ENCODE peak calls at places on chromosomes 7 and 10, in four cellular contexts. One of them, this sample, is unnamed.

GRCh38 chr10:79418886-79419595 is 26.4 kb downstream of the ZCCHC24 start:
- DNase-seq in HCT116: no peak
- DNase-seq in K562: no peak
- DNase-seq in HepG2: no peak
- DNase-seq in this sample: no peak

GRCh38 chr7:12030116-12030515 is 181.0 kb upstream of the TMEM106B start:
- DNase-seq in HepG2: no peak
- DNase-seq in K562: no peak
- DNase-seq in HCT116: no peak
- DNase-seq in this sample: no peak

GRCh38 chr7:44061645-44062179 is 3.7 kb downstream of the PGAM2 start:
- DNase-seq in HepG2: no peak
- DNase-seq in HCT116: no peak
- DNase-seq in K562: no peak
- DNase-seq in this sample: no peak

GRCh38 chr7:46131916-46132795 is 211.1 kb upstream of the IGFBP3 start:
- DNase-seq in HepG2: peak
- DNase-seq in K562: no peak
- DNase-seq in HCT116: no peak
- DNase-seq in this sample: no peak

GRCh38 chr7:1505731-1506550 is 1.8 kb upstream of the INTS1 start:
- DNase-seq in HCT116: no peak
- DNase-seq in HepG2: no peak
- DNase-seq in K562: no peak
- DNase-seq in this sample: no peak

GRCh38 chr7:36406156-36406555 is 16.5 kb downstream of the ANLN start:
- DNase-seq in HepG2: no peak
- DNase-seq in K562: no peak
- DNase-seq in HCT116: no peak
- DNase-seq in this sample: no peak

GRCh38 chr7:115293628-115294236 is 371.8 kb downstream of the MDFIC start:
- DNase-seq in HCT116: no peak
- DNase-seq in K562: no peak
- DNase-seq in HepG2: no peak
- DNase-seq in this sample: no peak

GRCh38 chr7:40346554-40346953 is 211.7 kb downstream of the SUGCT start:
- DNase-seq in K562: no peak
- DNase-seq in HCT116: no peak
- DNase-seq in HepG2: no peak
- DNase-seq in this sample: no peak

GRCh38 chr7:1058821-1059199 is 14.5 kb downstream of the GPR146 start:
- DNase-seq in HepG2: no peak
- DNase-seq in K562: no peak
- DNase-seq in HCT116: no peak
- DNase-seq in this sample: no peak

GRCh38 chr7:91031757-91032156 is 232.5 kb upstream of the FZD1 start:
- DNase-seq in K562: no peak
- DNase-seq in HCT116: no peak
- DNase-seq in HepG2: no peak
- DNase-seq in this sample: no peak

GRCh38 chr10:114051714-114052113 is 8.0 kb downstream of the ADRB1 start:
- DNase-seq in HCT116: no peak
- DNase-seq in K562: no peak
- DNase-seq in HepG2: no peak
- DNase-seq in this sample: no peak

GRCh38 chr7:16702433-16702832 is 51.1 kb upstream of the TSPAN13 start:
- DNase-seq in HCT116: no peak
- DNase-seq in K562: no peak
- DNase-seq in HepG2: peak
- DNase-seq in this sample: no peak

GRCh38 chr7:159091480-159092475 is 52.9 kb downstream of the VIPR2 start:
- DNase-seq in HepG2: no peak
- DNase-seq in HCT116: no peak
- DNase-seq in K562: no peak
- DNase-seq in this sample: no peak

GRCh38 chr10:128660726-128661125 is 534.5 kb upstream of the MKI67 start:
- DNase-seq in HCT116: peak
- DNase-seq in K562: no peak
- DNase-seq in HepG2: no peak
- DNase-seq in this sample: no peak

GRCh38 chr7:24725554-24726260 is 31.6 kb downstream of the GSDME start:
- DNase-seq in HepG2: no peak
- DNase-seq in K562: no peak
- DNase-seq in HCT116: no peak
- DNase-seq in this sample: no peak

GRCh38 chr7:140021603-140022002 is 41.1 kb downstream of the PARP12 start:
- DNase-seq in HCT116: no peak
- DNase-seq in K562: no peak
- DNase-seq in HepG2: no peak
- DNase-seq in this sample: no peak

GRCh38 chr10:83476211-83476610 is 663.1 kb upstream of the GHITM start:
- DNase-seq in K562: no peak
- DNase-seq in HCT116: no peak
- DNase-seq in HepG2: no peak
- DNase-seq in this sample: no peak

GRCh38 chr7:138974675-138975237 is 6.4 kb downstream of the KIAA1549 start:
- DNase-seq in K562: no peak
- DNase-seq in HepG2: no peak
- DNase-seq in HCT116: no peak
- DNase-seq in this sample: no peak

GRCh38 chr7:129952164-129952652 is 552 bp downstream of the UBE2H start:
- DNase-seq in K562: no peak
- DNase-seq in HCT116: no peak
- DNase-seq in HepG2: no peak
- DNase-seq in this sample: no peak

GRCh38 chr7:129950191-129950940 is 2.4 kb downstream of the UBE2H start:
- DNase-seq in K562: peak
- DNase-seq in HepG2: no peak
- DNase-seq in HCT116: no peak
- DNase-seq in this sample: no peak

GRCh38 chr7:129955993-129956543 is 3.3 kb upstream of the UBE2H start:
- DNase-seq in HepG2: no peak
- DNase-seq in HCT116: no peak
- DNase-seq in K562: no peak
- DNase-seq in this sample: no peak

GRCh38 chr7:129951076-129952011 is 1.4 kb downstream of the UBE2H start:
- DNase-seq in K562: peak
- DNase-seq in HepG2: no peak
- DNase-seq in HCT116: no peak
- DNase-seq in this sample: no peak

DNA sequence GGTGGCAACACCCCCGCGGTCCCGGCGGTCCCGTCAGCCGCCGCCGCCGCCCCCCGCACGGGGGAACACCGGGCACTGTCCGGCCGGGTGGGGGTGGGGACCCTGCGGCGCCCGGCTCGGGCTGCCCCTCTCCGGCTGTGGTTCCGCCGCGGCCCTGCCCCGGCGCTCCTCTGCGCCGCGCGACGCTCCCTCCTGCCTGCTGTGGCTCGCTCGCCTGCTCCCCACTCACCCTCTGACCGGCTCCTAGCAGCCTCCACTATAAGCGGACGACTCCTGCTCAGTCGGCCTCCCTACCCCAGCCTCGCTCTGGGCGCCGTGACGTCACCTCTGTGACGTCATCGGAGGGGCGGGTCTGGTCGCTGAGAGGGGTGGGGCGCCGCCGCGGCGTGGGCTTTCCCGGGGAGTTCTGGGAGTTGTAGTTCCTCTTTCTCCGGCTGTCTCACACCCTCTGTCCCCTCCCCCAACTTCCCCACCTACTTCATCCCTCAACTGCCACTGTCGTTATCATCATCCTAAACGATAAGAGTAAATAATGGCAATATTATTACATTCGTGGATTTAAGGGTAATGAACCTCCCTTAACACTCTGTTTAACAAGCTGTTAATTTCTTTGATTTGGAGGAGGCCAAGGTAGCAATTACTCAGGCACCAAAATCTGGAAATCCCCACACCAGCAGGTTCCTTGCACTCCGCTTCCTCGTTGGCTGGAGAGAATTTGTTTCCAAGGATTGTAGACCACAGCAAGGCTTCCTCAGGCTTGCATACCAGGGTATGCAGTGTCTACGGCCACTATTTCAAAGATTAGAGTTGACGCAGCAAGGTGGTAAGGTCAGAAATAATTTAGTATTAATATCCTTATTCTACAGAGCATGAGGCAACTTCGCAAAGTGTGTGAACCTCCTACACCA is at the start of gene UBE2H:
- DNase-seq in HCT116: peak
- DNase-seq in K562: peak
- DNase-seq in HepG2: peak
- DNase-seq in this sample: peak
- TF ChIP-seq REST in HCT116: no peak
- TF ChIP-seq REST in K562: peak
- TF ChIP-seq REST in HepG2: no peak
- TF ChIP-seq REST in this sample: no peak

GRCh38 chr7:22601812-22602568 is 102.0 kb upstream of the STEAP1B start:
- DNase-seq in K562: no peak
- DNase-seq in HCT116: no peak
- DNase-seq in HepG2: no peak
- DNase-seq in this sample: no peak
- TF ChIP-seq TCF7L2 in K562: no peak
- TF ChIP-seq TCF7L2 in HCT116: no peak
- TF ChIP-seq TCF7L2 in HepG2: no peak
- TF ChIP-seq TCF7L2 in this sample: no peak

GRCh38 chr10:117444497-117445040 is 69.3 kb upstream of the PDZD8 start:
- DNase-seq in HepG2: no peak
- DNase-seq in K562: no peak
- DNase-seq in HCT116: no peak
- DNase-seq in this sample: no peak

GRCh38 chr10:117442521-117442920 is 67.3 kb upstream of the PDZD8 start:
- DNase-seq in HepG2: no peak
- DNase-seq in K562: no peak
- DNase-seq in HCT116: no peak
- DNase-seq in this sample: no peak

GRCh38 chr10:117441812-117442443 is 66.7 kb upstream of the PDZD8 start:
- DNase-seq in K562: no peak
- DNase-seq in HCT116: no peak
- DNase-seq in HepG2: no peak
- DNase-seq in this sample: no peak

GRCh38 chr10:117443677-117444022 is 68.4 kb upstream of the PDZD8 start:
- DNase-seq in HCT116: no peak
- DNase-seq in K562: no peak
- DNase-seq in HepG2: no peak
- DNase-seq in this sample: no peak

DNA sequence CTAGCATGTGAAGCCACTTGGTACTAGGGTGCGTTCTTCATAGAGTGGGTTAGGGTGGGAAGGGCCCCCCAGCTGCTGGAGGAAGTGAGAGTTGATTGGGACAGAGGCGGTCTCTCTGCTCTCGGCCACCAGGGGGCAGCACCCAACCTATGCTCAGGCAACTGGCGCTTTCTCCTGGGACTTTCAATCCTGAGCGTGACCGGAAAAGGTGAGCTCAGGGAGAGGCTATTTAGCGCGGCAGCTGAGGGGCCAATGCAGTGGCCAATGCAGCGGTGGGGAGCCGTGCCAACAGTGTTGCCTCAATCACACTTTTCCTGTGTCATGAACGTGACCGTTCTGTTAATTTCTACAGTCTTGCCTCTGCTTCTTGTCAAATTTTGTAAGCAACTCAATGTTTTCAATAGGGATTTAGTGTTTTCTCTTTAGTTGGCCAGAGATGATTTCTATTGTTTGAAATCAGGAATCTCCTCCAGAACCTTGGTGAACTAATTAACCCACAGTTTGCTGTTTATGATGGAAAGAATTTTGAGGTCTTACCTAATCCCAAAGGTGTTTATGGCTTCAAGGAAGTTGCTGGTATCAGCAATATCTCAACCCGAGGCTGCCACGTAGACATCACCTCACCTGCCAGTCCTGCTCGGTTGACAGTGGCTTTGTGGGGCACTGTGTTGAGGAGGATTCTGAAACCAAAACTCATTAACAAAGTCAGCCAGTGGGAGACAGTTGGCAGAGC is 67.9 kb upstream of the PDZD8 start:
- DNase-seq in HCT116: peak
- DNase-seq in K562: peak
- DNase-seq in HepG2: peak
- DNase-seq in this sample: no peak
- H3K4me3 ChIP-seq in HCT116: no peak
- H3K4me3 ChIP-seq in K562: no peak
- H3K4me3 ChIP-seq in HepG2: no peak
- H3K4me3 ChIP-seq in this sample: no peak

GRCh38 chr10:75111367-75111905 is at the start of gene SAMD8:
- DNase-seq in HepG2: peak
- DNase-seq in HCT116: peak
- DNase-seq in K562: peak
- DNase-seq in this sample: peak
- TF ChIP-seq REST in HepG2: no peak
- TF ChIP-seq REST in HCT116: no peak
- TF ChIP-seq REST in K562: no peak
- TF ChIP-seq REST in this sample: no peak

DNA sequence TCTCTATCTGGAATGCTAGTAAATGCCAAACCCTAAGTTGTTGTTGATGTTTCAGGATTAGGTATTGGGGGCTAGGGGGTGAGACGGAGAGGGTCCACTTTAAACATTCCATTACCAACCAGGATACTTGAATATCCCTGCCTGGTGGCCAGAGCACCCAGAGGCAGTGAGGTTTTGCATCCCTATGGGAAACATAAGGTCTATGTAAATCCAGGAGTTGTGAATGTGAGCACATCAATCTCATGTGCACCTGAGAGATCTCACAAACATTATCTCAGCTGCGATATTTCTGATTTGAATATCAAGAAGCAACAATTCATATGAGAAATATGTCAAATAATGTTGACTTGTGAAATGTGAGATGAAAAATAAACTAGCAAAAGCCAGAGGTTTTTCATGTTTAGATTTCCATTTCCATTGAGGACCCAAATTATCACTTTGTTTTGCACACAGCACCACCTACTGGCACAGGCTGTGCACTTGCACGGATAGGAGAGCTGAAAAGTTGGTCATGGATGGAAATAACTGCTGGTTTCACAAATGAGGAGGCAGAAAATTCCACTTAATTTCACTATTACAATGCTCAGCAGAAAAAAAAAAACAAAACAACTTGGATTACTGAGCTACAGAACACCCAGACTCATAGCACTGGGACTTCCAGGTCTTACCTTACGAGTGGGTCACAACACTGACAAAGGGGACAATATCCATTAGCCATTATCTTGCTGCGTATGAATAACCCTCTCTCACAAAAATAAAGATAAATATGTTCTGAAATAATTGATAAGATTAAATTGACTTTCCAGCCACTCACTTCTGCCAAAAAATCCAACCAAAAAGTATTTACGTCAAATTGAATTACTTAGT is 129.0 kb downstream of the PKD1L1 start:
- DNase-seq in K562: peak
- DNase-seq in HCT116: peak
- DNase-seq in HepG2: peak
- DNase-seq in this sample: peak
- TF ChIP-seq TCF7L2 in K562: no peak
- TF ChIP-seq TCF7L2 in HCT116: no peak
- TF ChIP-seq TCF7L2 in HepG2: no peak
- TF ChIP-seq TCF7L2 in this sample: no peak

This sample was measured in Panc1.